ENCODE peak calls at places on chromosomes 6 and 20, in seven cellular contexts. One of them, this sample, is unnamed.

GRCh38 chr6:166779381-166779780 is 152.3 kb upstream of the RPS6KA2 start:
- DNase-seq in astrocyte of the cerebellum: no peak
- DNase-seq in HEK293T: no peak
- DNase-seq in skeletal muscle cell: no peak
- DNase-seq in HTR-8/SVneo: no peak
- DNase-seq in NCI-H748 treated with DMSO at 0.1 percent for 48 hours: no peak
- DNase-seq in Caki2: no peak
- DNase-seq in this sample: no peak

GRCh38 chr6:125302840-125303511 is 1.2 kb upstream of the HDDC2 start:
- DNase-seq in astrocyte of the cerebellum: no peak
- DNase-seq in HEK293T: no peak
- DNase-seq in skeletal muscle cell: no peak
- DNase-seq in HTR-8/SVneo: no peak
- DNase-seq in NCI-H748 treated with DMSO at 0.1 percent for 48 hours: no peak
- DNase-seq in Caki2: no peak
- DNase-seq in this sample: no peak

GRCh38 chr6:5751525-5752252 is 255.0 kb downstream of the NRN1 start:
- DNase-seq in astrocyte of the cerebellum: no peak
- DNase-seq in HEK293T: no peak
- DNase-seq in skeletal muscle cell: no peak
- DNase-seq in HTR-8/SVneo: no peak
- DNase-seq in NCI-H748 treated with DMSO at 0.1 percent for 48 hours: no peak
- DNase-seq in Caki2: no peak
- DNase-seq in this sample: no peak

GRCh38 chr6:1917628-1918371 is 308.1 kb downstream of the FOXC1 start:
- DNase-seq in astrocyte of the cerebellum: peak
- DNase-seq in HEK293T: no peak
- DNase-seq in skeletal muscle cell: peak
- DNase-seq in HTR-8/SVneo: peak
- DNase-seq in NCI-H748 treated with DMSO at 0.1 percent for 48 hours: no peak
- DNase-seq in Caki2: peak
- DNase-seq in this sample: no peak

GRCh38 chr6:8707956-8708772 is 272.8 kb upstream of the SLC35B3 start:
- DNase-seq in astrocyte of the cerebellum: peak
- DNase-seq in HEK293T: peak
- DNase-seq in skeletal muscle cell: no peak
- DNase-seq in HTR-8/SVneo: peak
- DNase-seq in NCI-H748 treated with DMSO at 0.1 percent for 48 hours: peak
- DNase-seq in Caki2: peak
- DNase-seq in this sample: peak

GRCh38 chr6:44456070-44456965 is 68.8 kb downstream of the CDC5L start:
- DNase-seq in astrocyte of the cerebellum: no peak
- DNase-seq in HEK293T: peak
- DNase-seq in skeletal muscle cell: no peak
- DNase-seq in HTR-8/SVneo: peak
- DNase-seq in NCI-H748 treated with DMSO at 0.1 percent for 48 hours: peak
- DNase-seq in Caki2: peak
- DNase-seq in this sample: no peak

GRCh38 chr6:168885741-168886140 is 367.9 kb downstream of the THBS2 start:
- DNase-seq in astrocyte of the cerebellum: no peak
- DNase-seq in HEK293T: no peak
- DNase-seq in skeletal muscle cell: no peak
- DNase-seq in HTR-8/SVneo: no peak
- DNase-seq in NCI-H748 treated with DMSO at 0.1 percent for 48 hours: no peak
- DNase-seq in Caki2: no peak
- DNase-seq in this sample: peak

GRCh38 chr6:87968435-87969278 is 79.0 kb upstream of the SPACA1 start:
- DNase-seq in astrocyte of the cerebellum: no peak
- DNase-seq in HEK293T: peak
- DNase-seq in skeletal muscle cell: no peak
- DNase-seq in HTR-8/SVneo: no peak
- DNase-seq in NCI-H748 treated with DMSO at 0.1 percent for 48 hours: peak
- DNase-seq in Caki2: no peak
- DNase-seq in this sample: no peak

GRCh38 chr20:35257175-35257909 is 20.6 kb downstream of the MMP24OS start:
- DNase-seq in astrocyte of the cerebellum: no peak
- DNase-seq in HEK293T: no peak
- DNase-seq in skeletal muscle cell: no peak
- DNase-seq in HTR-8/SVneo: no peak
- DNase-seq in NCI-H748 treated with DMSO at 0.1 percent for 48 hours: no peak
- DNase-seq in Caki2: peak
- DNase-seq in this sample: no peak

GRCh38 chr6:92979281-92979680 is 440.1 kb downstream of the EPHA7 start:
- DNase-seq in astrocyte of the cerebellum: no peak
- DNase-seq in HEK293T: no peak
- DNase-seq in skeletal muscle cell: no peak
- DNase-seq in HTR-8/SVneo: no peak
- DNase-seq in NCI-H748 treated with DMSO at 0.1 percent for 48 hours: no peak
- DNase-seq in Caki2: no peak
- DNase-seq in this sample: no peak

GRCh38 chr6:63351995-63352586 is 32.3 kb upstream of the LGSN start:
- DNase-seq in astrocyte of the cerebellum: peak
- DNase-seq in HEK293T: no peak
- DNase-seq in skeletal muscle cell: peak
- DNase-seq in HTR-8/SVneo: peak
- DNase-seq in NCI-H748 treated with DMSO at 0.1 percent for 48 hours: no peak
- DNase-seq in Caki2: peak
- DNase-seq in this sample: no peak

GRCh38 chr6:32906539-32906938 is 34.3 kb downstream of the HLA-DMB start:
- DNase-seq in astrocyte of the cerebellum: no peak
- DNase-seq in HEK293T: no peak
- DNase-seq in skeletal muscle cell: no peak
- DNase-seq in HTR-8/SVneo: no peak
- DNase-seq in NCI-H748 treated with DMSO at 0.1 percent for 48 hours: no peak
- DNase-seq in Caki2: no peak
- DNase-seq in this sample: no peak